ENCODE peak calls at places on chromosomes 2 and 18, in seven cellular contexts. L, N, X, S, A, D and K are unnamed samples.

GRCh38 chr18:79428287-79428686 is 32.6 kb downstream of the NFATC1 start:
- DNase-seq in A (no peak), L (no peak), S (no peak), N (no peak), D (no peak), X (no peak), K (no peak)

GRCh38 chr2:28649481-28650260 is 102.0 kb upstream of the PPP1CB start:
- DNase-seq in A (no peak), N (no peak), D (no peak), S (peak), X (peak), L (no peak), K (no peak)

GRCh38 chr2:196277002-196277401 is 105.6 kb upstream of the STK17B start:
- DNase-seq in N (no peak), A (no peak), L (no peak), X (peak), S (no peak), D (peak), K (no peak)

GRCh38 chr2:19171409-19171808 is 187.0 kb downstream of the OSR1 start:
- DNase-seq in X (no peak), D (no peak), L (no peak), N (no peak), A (no peak), S (no peak), K (no peak)

GRCh38 chr2:84870306-84870705 is 10.6 kb downstream of the TRABD2A start:
- DNase-seq in L (no peak), A (no peak), N (no peak), S (no peak), X (peak), D (no peak), K (no peak)

GRCh38 chr2:128786296-128786695 is 467.6 kb upstream of the HS6ST1 start:
- DNase-seq in N (no peak), A (no peak), S (no peak), D (no peak), X (no peak), L (no peak), K (no peak)

GRCh38 chr2:141899740-141900139 is 231.1 kb downstream of the LRP1B start:
- DNase-seq in X (no peak), D (no peak), S (no peak), A (no peak), N (no peak), L (no peak), K (no peak)

GRCh38 chr2:10254373-10255188 is 48.1 kb upstream of the HPCAL1 start:
- DNase-seq in S (peak), A (no peak), X (peak), N (no peak), L (no peak), D (no peak), K (peak)

GRCh38 chr18:48817021-48817461 is 133.7 kb downstream of the SMAD7 start:
- DNase-seq in X (no peak), L (no peak), S (peak), N (no peak), A (no peak), D (no peak), K (no peak)

GRCh38 chr2:106030287-106031268 is 163.5 kb downstream of the UXS1 start:
- DNase-seq in S (no peak), X (no peak), A (peak), D (peak), L (no peak), N (no peak), K (no peak)

GRCh38 chr2:209933499-209934458 is 68.7 kb upstream of the RPE start:
- DNase-seq in A (peak), L (no peak), X (no peak), D (no peak), S (no peak), N (peak), K (no peak)

GRCh38 chr2:24883946-24884345 is 36.1 kb downstream of the ADCY3 start:
- DNase-seq in L (no peak), X (no peak), S (peak), N (no peak), D (no peak), A (no peak), K (no peak)

GRCh38 chr18:79123948-79124347 is 54.8 kb downstream of the ATP9B start:
- DNase-seq in L (no peak), N (no peak), A (no peak), S (no peak), X (peak), D (no peak), K (no peak)

GRCh38 chr2:201320701-201321100 is 36.4 kb downstream of the FLACC1 start:
- DNase-seq in S (no peak), N (no peak), A (no peak), D (no peak), X (no peak), L (no peak), K (no peak)

GRCh38 chr2:151947524-151948165 is 119.4 kb upstream of the ARL5A start:
- DNase-seq in S (peak), X (no peak), N (no peak), A (peak), D (no peak), L (no peak), K (no peak)

GRCh38 chr2:188495990-188496431 is 204.3 kb downstream of the GULP1 start:
- DNase-seq in L (no peak), S (no peak), X (peak), D (no peak), N (no peak), A (no peak), K (peak)

GRCh38 chr2:79782540-79782939 is 269.7 kb downstream of the CTNNA2 start:
- DNase-seq in L (no peak), N (no peak), D (no peak), S (no peak), A (no peak), X (no peak), K (no peak)

GRCh38 chr2:163401481-163401880 is 334.3 kb downstream of the FIGN start:
- DNase-seq in D (no peak), A (no peak), N (no peak), S (no peak), L (no peak), X (no peak), K (no peak)

GRCh38 chr2:238103465-238104070 is 3.4 kb downstream of the ESPNL start:
- DNase-seq in S (no peak), A (no peak), N (no peak), L (no peak), X (no peak), D (no peak), K (no peak)

GRCh38 chr18:79405781-79406575 is 10.2 kb downstream of the NFATC1 start:
- DNase-seq in X (no peak), N (no peak), S (peak), L (no peak), D (peak), A (no peak), K (no peak)

GRCh38 chr2:238938460-238939055 is 90.7 kb downstream of the TWIST2 start:
- DNase-seq in D (no peak), A (no peak), X (no peak), N (no peak), L (no peak), S (peak), K (no peak)

GRCh38 chr18:79169958-79170555 is 100.9 kb downstream of the ATP9B start:
- DNase-seq in D (no peak), S (no peak), X (no peak), N (no peak), A (no peak), L (no peak), K (no peak)

GRCh38 chr2:111689174-111689573 is 194.8 kb downstream of the ANAPC1 start:
- DNase-seq in D (no peak), S (no peak), A (no peak), L (no peak), X (no peak), N (no peak), K (no peak)

GRCh38 chr2:239022437-239023260 is 174.8 kb downstream of the TWIST2 start:
- DNase-seq in L (no peak), D (no peak), N (no peak), S (peak), X (no peak), A (no peak), K (peak)

GRCh38 chr2:217338306-217338916 is 478.5 kb upstream of the TNP1 start:
- DNase-seq in X (no peak), D (no peak), N (no peak), L (no peak), S (no peak), A (no peak), K (peak)

GRCh38 chr18:4639628-4640310 is 184.7 kb upstream of the DLGAP1 start:
- DNase-seq in L (no peak), S (no peak), X (no peak), D (no peak), A (no peak), N (no peak), K (no peak)

GRCh38 chr2:197248623-197249022 is 62.0 kb downstream of the ANKRD44 start:
- DNase-seq in S (no peak), X (no peak), D (no peak), A (no peak), L (no peak), N (no peak), K (no peak)